ENCODE peak calls at places on chromosomes 12 and 14, in five cellular contexts. W is Calu3, I is NCI-H774, S is HS-27A, R is neuronal stem cell. M is an unnamed sample.

GRCh38 chr12:105574056-105574715 is 243.7 kb downstream of the C12orf75 start:
- DNase-seq in W (no peak), I (no peak), S (peak; percentile 11), R (no peak), M (no peak)

GRCh38 chr14:99284254-99285004 is 12.4 kb upstream of the BCL11B start:
- DNase-seq in W (no peak), I (no peak), S (no peak), R (no peak), M (no peak)

GRCh38 chr12:49648722-49649032 is 25.3 kb downstream of the PRPF40B start:
- DNase-seq in W (no peak), I (no peak), S (no peak), R (no peak), M (no peak)

GRCh38 chr12:87383705-87384104 is 645.5 kb downstream of the C12orf50 start:
- DNase-seq in W (no peak), I (no peak), S (no peak), R (no peak), M (no peak)

GRCh38 chr14:99255621-99256482 is 16.1 kb downstream of the BCL11B start:
- DNase-seq in W (no peak), I (no peak), S (no peak), R (no peak), M (no peak)

GRCh38 chr14:72970824-72971434 is 44.7 kb downstream of the DCAF4 start:
- DNase-seq in W (no peak), I (no peak), S (no peak), R (no peak), M (no peak)

GRCh38 chr14:90624228-90624627 is 192.0 kb downstream of the TTC7B start:
- DNase-seq in W (peak; percentile 51), I (no peak), S (peak; percentile 22), R (no peak), M (no peak)

GRCh38 chr14:96203635-96204034 is 1.0 kb upstream of the BDKRB2 start:
- DNase-seq in W (peak; percentile 36), I (no peak), S (no peak), R (no peak), M (no peak)

M was measured in DMS153.